ENCODE peak calls at places on chromosomes 3 and 15, in ten cellular contexts. One of them, this sample, is unnamed.

GRCh38 chr3:131216801-131217200 is 164.8 kb upstream of the NUDT16 start:
- DNase-seq in IMR-90: peak
- DNase-seq in GM03348: peak
- DNase-seq in occipital lobe: peak
- DNase-seq in NCI-H1092: no peak
- DNase-seq in LoVo: peak
- DNase-seq in RWPE1: peak
- DNase-seq in NCI-H748 treated with DMSO at 0.1 percent for 48 hours: no peak
- DNase-seq in Right ventricle myocardium inferior: no peak
- DNase-seq in left ventricle myocardium inferior: no peak
- DNase-seq in this sample: no peak

GRCh38 chr15:82303956-82304640 is 41.5 kb downstream of the SAXO2 start:
- DNase-seq in RWPE1: no peak
- DNase-seq in NCI-H1092: no peak
- DNase-seq in left ventricle myocardium inferior: no peak
- DNase-seq in LoVo: no peak
- DNase-seq in NCI-H748 treated with DMSO at 0.1 percent for 48 hours: no peak
- DNase-seq in IMR-90: no peak
- DNase-seq in Right ventricle myocardium inferior: no peak
- DNase-seq in GM03348: no peak
- DNase-seq in occipital lobe: no peak
- DNase-seq in this sample: no peak

GRCh38 chr3:18237251-18238005 is 187.7 kb downstream of the SATB1 start:
- DNase-seq in Right ventricle myocardium inferior: no peak
- DNase-seq in NCI-H1092: no peak
- DNase-seq in left ventricle myocardium inferior: no peak
- DNase-seq in NCI-H748 treated with DMSO at 0.1 percent for 48 hours: no peak
- DNase-seq in LoVo: no peak
- DNase-seq in occipital lobe: no peak
- DNase-seq in GM03348: peak
- DNase-seq in IMR-90: peak
- DNase-seq in RWPE1: peak
- DNase-seq in this sample: no peak

GRCh38 chr3:195906865-195907729 is 1.3 kb downstream of the TNK2 start:
- DNase-seq in LoVo: no peak
- DNase-seq in RWPE1: no peak
- DNase-seq in Right ventricle myocardium inferior: peak
- DNase-seq in IMR-90: peak
- DNase-seq in NCI-H748 treated with DMSO at 0.1 percent for 48 hours: peak
- DNase-seq in left ventricle myocardium inferior: no peak
- DNase-seq in NCI-H1092: no peak
- DNase-seq in occipital lobe: peak
- DNase-seq in GM03348: no peak
- DNase-seq in this sample: no peak

GRCh38 chr3:139448104-139448503 is 28.2 kb downstream of the RBP2 start:
- DNase-seq in GM03348: peak
- DNase-seq in Right ventricle myocardium inferior: no peak
- DNase-seq in left ventricle myocardium inferior: no peak
- DNase-seq in IMR-90: no peak
- DNase-seq in NCI-H748 treated with DMSO at 0.1 percent for 48 hours: no peak
- DNase-seq in RWPE1: no peak
- DNase-seq in LoVo: no peak
- DNase-seq in NCI-H1092: peak
- DNase-seq in occipital lobe: peak
- DNase-seq in this sample: no peak

GRCh38 chr15:77599899-77600298 is 32.8 kb downstream of the LINGO1 start:
- DNase-seq in RWPE1: peak
- DNase-seq in GM03348: peak
- DNase-seq in occipital lobe: no peak
- DNase-seq in LoVo: peak
- DNase-seq in left ventricle myocardium inferior: peak
- DNase-seq in NCI-H748 treated with DMSO at 0.1 percent for 48 hours: no peak
- DNase-seq in Right ventricle myocardium inferior: peak
- DNase-seq in NCI-H1092: peak
- DNase-seq in IMR-90: peak
- DNase-seq in this sample: no peak

GRCh38 chr3:72728958-72729467 is 119.2 kb downstream of the SHQ1 start:
- DNase-seq in left ventricle myocardium inferior: no peak
- DNase-seq in IMR-90: no peak
- DNase-seq in GM03348: no peak
- DNase-seq in RWPE1: peak
- DNase-seq in LoVo: no peak
- DNase-seq in occipital lobe: no peak
- DNase-seq in Right ventricle myocardium inferior: no peak
- DNase-seq in NCI-H1092: peak
- DNase-seq in NCI-H748 treated with DMSO at 0.1 percent for 48 hours: no peak
- DNase-seq in this sample: no peak

GRCh38 chr3:174891524-174892203 is 32.5 kb downstream of the NAALADL2 start:
- DNase-seq in LoVo: no peak
- DNase-seq in GM03348: no peak
- DNase-seq in left ventricle myocardium inferior: no peak
- DNase-seq in NCI-H1092: no peak
- DNase-seq in Right ventricle myocardium inferior: no peak
- DNase-seq in occipital lobe: no peak
- DNase-seq in RWPE1: no peak
- DNase-seq in NCI-H748 treated with DMSO at 0.1 percent for 48 hours: no peak
- DNase-seq in IMR-90: peak
- DNase-seq in this sample: no peak

GRCh38 chr3:131277836-131278497 is 103.6 kb upstream of the NUDT16 start:
- DNase-seq in Right ventricle myocardium inferior: no peak
- DNase-seq in RWPE1: no peak
- DNase-seq in NCI-H748 treated with DMSO at 0.1 percent for 48 hours: no peak
- DNase-seq in left ventricle myocardium inferior: no peak
- DNase-seq in GM03348: no peak
- DNase-seq in LoVo: no peak
- DNase-seq in occipital lobe: no peak
- DNase-seq in IMR-90: no peak
- DNase-seq in NCI-H1092: no peak
- DNase-seq in this sample: no peak

GRCh38 chr3:51163051-51163450 is 222.0 kb upstream of the MANF start:
- DNase-seq in Right ventricle myocardium inferior: no peak
- DNase-seq in left ventricle myocardium inferior: no peak
- DNase-seq in IMR-90: no peak
- DNase-seq in NCI-H1092: no peak
- DNase-seq in NCI-H748 treated with DMSO at 0.1 percent for 48 hours: no peak
- DNase-seq in occipital lobe: no peak
- DNase-seq in LoVo: no peak
- DNase-seq in GM03348: no peak
- DNase-seq in RWPE1: no peak
- DNase-seq in this sample: no peak

GRCh38 chr3:187925326-187925725 is 180.1 kb upstream of the BCL6 start:
- DNase-seq in IMR-90: no peak
- DNase-seq in left ventricle myocardium inferior: no peak
- DNase-seq in NCI-H1092: no peak
- DNase-seq in occipital lobe: no peak
- DNase-seq in Right ventricle myocardium inferior: no peak
- DNase-seq in RWPE1: no peak
- DNase-seq in LoVo: no peak
- DNase-seq in NCI-H748 treated with DMSO at 0.1 percent for 48 hours: no peak
- DNase-seq in GM03348: no peak
- DNase-seq in this sample: no peak

GRCh38 chr15:31867536-31868442 is 162.5 kb upstream of the CHRNA7 start:
- DNase-seq in Right ventricle myocardium inferior: no peak
- DNase-seq in LoVo: peak
- DNase-seq in RWPE1: peak
- DNase-seq in IMR-90: peak
- DNase-seq in GM03348: peak
- DNase-seq in NCI-H1092: no peak
- DNase-seq in left ventricle myocardium inferior: peak
- DNase-seq in occipital lobe: peak
- DNase-seq in NCI-H748 treated with DMSO at 0.1 percent for 48 hours: peak
- DNase-seq in this sample: no peak

GRCh38 chr3:27900316-27900715 is 178.2 kb upstream of the EOMES start:
- DNase-seq in RWPE1: no peak
- DNase-seq in Right ventricle myocardium inferior: no peak
- DNase-seq in NCI-H1092: no peak
- DNase-seq in left ventricle myocardium inferior: no peak
- DNase-seq in GM03348: no peak
- DNase-seq in occipital lobe: no peak
- DNase-seq in NCI-H748 treated with DMSO at 0.1 percent for 48 hours: no peak
- DNase-seq in LoVo: no peak
- DNase-seq in IMR-90: no peak
- DNase-seq in this sample: no peak

GRCh38 chr3:12058408-12058807 is 54.2 kb downstream of the SYN2 start:
- DNase-seq in Right ventricle myocardium inferior: no peak
- DNase-seq in NCI-H1092: no peak
- DNase-seq in occipital lobe: no peak
- DNase-seq in RWPE1: no peak
- DNase-seq in NCI-H748 treated with DMSO at 0.1 percent for 48 hours: no peak
- DNase-seq in IMR-90: no peak
- DNase-seq in GM03348: no peak
- DNase-seq in left ventricle myocardium inferior: no peak
- DNase-seq in LoVo: no peak
- DNase-seq in this sample: no peak

GRCh38 chr15:74060251-74060650 is 22.1 kb downstream of the GOLGA6A start:
- DNase-seq in left ventricle myocardium inferior: no peak
- DNase-seq in LoVo: no peak
- DNase-seq in Right ventricle myocardium inferior: no peak
- DNase-seq in GM03348: no peak
- DNase-seq in RWPE1: no peak
- DNase-seq in NCI-H1092: no peak
- DNase-seq in NCI-H748 treated with DMSO at 0.1 percent for 48 hours: no peak
- DNase-seq in occipital lobe: no peak
- DNase-seq in IMR-90: no peak
- DNase-seq in this sample: no peak

GRCh38 chr3:196666001-196666867 is 26.7 kb downstream of the NRROS start:
- DNase-seq in GM03348: peak
- DNase-seq in Right ventricle myocardium inferior: no peak
- DNase-seq in NCI-H748 treated with DMSO at 0.1 percent for 48 hours: peak
- DNase-seq in occipital lobe: no peak
- DNase-seq in LoVo: no peak
- DNase-seq in RWPE1: peak
- DNase-seq in NCI-H1092: peak
- DNase-seq in left ventricle myocardium inferior: no peak
- DNase-seq in IMR-90: peak
- DNase-seq in this sample: peak